ENCODE peak calls at places on chromosomes 7 and 10, in nine cellular contexts. U is transverse colon, T is HCT116, H is GM23338, G is Panc1, K is breast epithelium, P is SK-N-SH, X is sigmoid colon, L is esophagus muscularis mucosa. J is an unnamed sample.

GRCh38 chr7:141844256-141844655 is 3.0 kb upstream of the PRSS37 start:
- DNase-seq in H (no peak), K (no peak), P (no peak), U (no peak), G (no peak), X (no peak), L (no peak), T (no peak), J (no peak)

GRCh38 chr7:105438254-105438653 is 49.5 kb upstream of the SRPK2 start:
- DNase-seq in H (no peak), L (no peak), G (no peak), X (no peak), K (no peak), T (no peak), P (no peak), U (no peak), J (no peak)

GRCh38 chr7:44224216-44224950 is 23.6 kb downstream of the YKT6 start:
- DNase-seq in X (no peak), P (peak; percentile 64), G (no peak), K (no peak), U (no peak), H (no peak), L (no peak), T (no peak), J (peak; percentile 54)

GRCh38 chr10:90462761-90463160 is 395.1 kb downstream of the HTR7 start:
- DNase-seq in U (no peak), L (no peak), T (no peak), X (no peak), H (no peak), P (no peak), G (no peak), K (no peak), J (no peak)

GRCh38 chr10:46287846-46288480 is 1.2 kb downstream of the ANTXRL start:
- DNase-seq in P (no peak), H (no peak), T (no peak), G (no peak), L (no peak), K (peak; percentile 49), X (peak; percentile 10), U (no peak), J (no peak)

GRCh38 chr10:114749545-114749944 is 72.0 kb upstream of the FHIP2A start:
- DNase-seq in P (no peak), X (no peak), U (no peak), G (no peak), K (no peak), T (no peak), H (no peak), L (no peak), J (no peak)

GRCh38 chr7:50837965-50838364 is 55.3 kb upstream of the GRB10 start:
- DNase-seq in L (no peak), G (peak; percentile 85), H (no peak), X (no peak), T (no peak), P (no peak), K (no peak), U (no peak), J (no peak)

GRCh38 chr10:100479059-100479458 is 16.2 kb downstream of the WNT8B start:
- DNase-seq in H (no peak), L (no peak), T (no peak), K (no peak), X (no peak), G (no peak), P (no peak), U (no peak), J (no peak)

GRCh38 chr7:151769189-151769821 is 107.6 kb downstream of the PRKAG2 start:
- DNase-seq in X (peak; percentile 60), K (no peak), H (no peak), L (no peak), P (no peak), G (no peak), T (no peak), U (no peak), J (peak; percentile 48)

GRCh38 chr10:78038791-78039547 is 5.3 kb downstream of the RPS24 start:
- DNase-seq in T (no peak), U (no peak), X (no peak), L (no peak), P (no peak), K (no peak), G (no peak), H (peak; percentile 26), J (no peak)

GRCh38 chr7:37095122-37095521 is 353.5 kb downstream of the ELMO1 start:
- DNase-seq in K (no peak), P (no peak), L (no peak), X (no peak), U (no peak), T (no peak), H (peak; percentile 14), G (no peak), J (no peak)

GRCh38 chr10:130554701-130555410 is 418.7 kb downstream of the GLRX3 start:
- DNase-seq in X (no peak), P (no peak), T (no peak), G (no peak), K (no peak), U (no peak), L (no peak), H (no peak), J (peak; percentile 53)

GRCh38 chr7:93185303-93186027 is 37.3 kb upstream of the SAMD9L start:
- DNase-seq in K (no peak), U (no peak), H (no peak), G (no peak), T (no peak), L (no peak), P (no peak), X (no peak), J (no peak)

GRCh38 chr10:21336476-21337170 is 188.9 kb downstream of the SKIDA1 start:
- DNase-seq in G (no peak), L (no peak), K (no peak), P (no peak), T (peak; percentile 84), X (no peak), H (peak; percentile 85), U (no peak), J (peak; percentile 57)

GRCh38 chr7:147711429-147711828 is 879.1 kb upstream of the C7orf33 start:
- DNase-seq in P (no peak), G (no peak), U (no peak), K (no peak), X (no peak), H (no peak), L (no peak), T (no peak), J (no peak)

GRCh38 chr10:91077549-91078017 is 142.9 kb upstream of the PCGF5 start:
- DNase-seq in H (no peak), G (no peak), P (peak; percentile 68), K (peak; percentile 63), U (peak; percentile 83), T (no peak), L (peak; percentile 87), X (no peak), J (peak; percentile 58)

GRCh38 chr10:93912443-93912842 is 18.7 kb downstream of the SLC35G1 start:
- DNase-seq in G (no peak), H (no peak), U (no peak), T (no peak), P (no peak), X (no peak), L (no peak), K (no peak), J (no peak)

GRCh38 chr10:85477979-85478378 is 888.6 kb downstream of the GRID1 start:
- DNase-seq in H (no peak), G (no peak), T (no peak), L (no peak), U (no peak), X (no peak), K (no peak), P (no peak), J (no peak)

DNA sequence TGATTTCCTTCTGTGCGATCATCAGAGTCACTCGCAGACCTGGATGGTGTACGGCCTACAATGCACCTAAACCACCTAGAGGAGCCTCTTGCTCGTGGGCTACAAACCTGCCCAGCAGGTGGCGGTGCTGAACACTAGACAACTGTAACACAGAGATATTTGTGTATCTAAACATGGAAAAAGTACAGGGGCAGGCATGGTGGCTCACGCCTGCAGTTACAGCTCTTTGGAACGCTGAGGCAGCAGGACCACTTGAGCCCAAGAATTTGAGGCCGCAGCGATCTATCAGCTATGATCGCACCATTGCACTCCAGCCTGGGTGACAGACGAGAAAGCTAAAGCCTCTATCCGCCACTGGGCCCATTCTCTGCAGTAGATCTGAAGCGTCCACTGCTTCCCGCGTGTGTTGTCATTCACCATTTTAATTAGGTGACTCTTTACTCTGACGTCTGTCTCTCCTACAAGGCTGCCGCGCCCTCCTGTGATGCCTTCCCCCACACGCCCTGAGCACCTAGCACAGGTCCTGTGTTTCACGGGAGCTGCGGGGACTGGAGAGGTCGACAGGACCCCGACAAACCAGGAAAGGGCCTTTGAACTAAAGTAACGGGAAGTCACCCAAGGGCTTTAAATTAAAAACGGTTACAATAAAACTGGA is 769 bp downstream of the TUBGCP2 start:
- DNase-seq in X (no peak), P (peak; percentile 69), G (no peak), H (peak; percentile 78), L (no peak), T (no peak), U (peak; percentile 91), K (peak; percentile 86), J (no peak)
- TF ChIP-seq POLR2AphosphoS5 in X (no peak), P (no peak), G (no peak), H (no peak), L (no peak), T (no peak), U (no peak), K (no peak), J (no peak)

DNA sequence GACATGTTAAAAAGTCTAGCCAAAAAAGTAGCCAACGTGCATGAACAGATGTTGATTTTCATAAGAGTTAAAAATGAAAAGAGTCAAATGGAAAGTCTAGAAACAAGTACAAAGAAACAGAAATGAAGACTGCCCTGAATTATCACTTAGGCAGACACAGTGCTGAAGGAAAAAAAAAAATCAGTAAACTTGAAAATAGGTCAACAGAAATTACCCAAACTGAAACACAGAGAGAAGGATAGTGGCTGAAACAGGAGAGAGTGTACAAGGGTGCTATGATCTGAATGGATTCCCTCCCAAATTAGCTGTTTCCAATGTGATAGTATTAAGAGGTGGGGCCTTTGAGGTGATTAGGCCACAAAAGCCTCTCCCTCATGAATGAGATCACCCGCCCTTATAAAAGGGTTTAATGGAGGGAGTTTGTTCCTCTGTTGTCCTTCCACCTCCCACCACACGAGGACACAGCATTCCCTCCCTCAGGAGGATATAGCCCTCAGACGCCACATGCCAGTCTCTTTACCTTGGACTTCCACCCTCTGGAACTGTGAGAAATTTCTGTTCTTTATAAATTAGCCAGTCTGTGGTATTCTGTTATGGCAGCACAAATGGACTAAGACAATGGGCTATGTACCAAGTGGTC is 249.7 kb downstream of the AHR start:
- DNase-seq in L (no peak), H (peak; percentile 66), P (no peak), G (no peak), U (no peak), X (no peak), K (no peak), T (no peak), J (no peak)
- TF ChIP-seq CTCF in L (no peak), H (peak; percentile 45), P (no peak), G (peak; percentile 14), U (no peak), X (no peak), K (no peak), T (peak; percentile 12), J (no peak)

GRCh38 chr10:30742471-30742870 is 112.9 kb upstream of the LYZL2 start:
- DNase-seq in P (no peak), U (no peak), K (no peak), H (no peak), G (no peak), T (no peak), L (no peak), X (no peak), J (no peak)
- TF ChIP-seq POLR2AphosphoS5 in P (no peak), U (no peak), K (no peak), H (no peak), G (no peak), T (no peak), L (no peak), X (no peak), J (no peak)

GRCh38 chr7:98281757-98282652 is 519 bp downstream of the BRI3 start:
- DNase-seq in T (no peak), G (no peak), H (peak; percentile 43), P (peak; percentile 80), L (no peak), U (peak; percentile 45), X (peak; percentile 78), K (no peak), J (no peak)
- TF ChIP-seq CTCF in T (no peak), G (no peak), H (no peak), P (no peak), L (no peak), U (no peak), X (no peak), K (no peak), J (no peak)